ENCODE peak calls at places on chromosomes 3 and 15, in six cellular contexts. E is neuronal stem cell, N is hippocampal formation, C is pons, I is HEK293T, L is pulmonary artery endothelial cell. T is an unnamed sample.

GRCh38 chr15:60423540-60423939 is 25.8 kb upstream of the ANXA2 start:
- DNase-seq in E (peak), N (no peak), C (no peak), I (no peak), L (no peak), T (no peak)

GRCh38 chr15:90987561-90988141 is 6.7 kb downstream of the PRC1 start:
- DNase-seq in E (no peak), N (no peak), C (no peak), I (no peak), L (no peak), T (no peak)

GRCh38 chr3:102532901-102533300 is 98.1 kb downstream of the ZPLD1 start:
- DNase-seq in E (no peak), N (no peak), C (no peak), I (no peak), L (no peak), T (no peak)

GRCh38 chr15:42107483-42107882 is 13.1 kb upstream of the PLA2G4D start:
- DNase-seq in E (no peak), N (peak), C (peak), I (no peak), L (no peak), T (no peak)

GRCh38 chr15:58260911-58261267 is 122.7 kb downstream of the AQP9 start:
- DNase-seq in E (no peak), N (no peak), C (no peak), I (no peak), L (no peak), T (no peak)

GRCh38 chr3:21533047-21533446 is 218.0 kb downstream of the ZNF385D start:
- DNase-seq in E (no peak), N (no peak), C (no peak), I (no peak), L (no peak), T (no peak)

GRCh38 chr3:140712301-140712700 is 34.4 kb downstream of the TRIM42 start:
- DNase-seq in E (no peak), N (no peak), C (no peak), I (no peak), L (no peak), T (no peak)

GRCh38 chr15:51620647-51621046 is 1.9 kb downstream of the DMXL2 start:
- DNase-seq in E (no peak), N (no peak), C (peak), I (no peak), L (no peak), T (no peak)

GRCh38 chr3:46935168-46935858 is 41.2 kb downstream of the CCDC12 start:
- DNase-seq in E (peak), N (no peak), C (peak), I (peak), L (peak), T (peak)

GRCh38 chr3:30075514-30075913 is 530.9 kb upstream of the TGFBR2 start:
- DNase-seq in E (no peak), N (no peak), C (no peak), I (no peak), L (no peak), T (no peak)

GRCh38 chr15:73624530-73624929 is 8.7 kb downstream of the NPTN start:
- DNase-seq in E (no peak), N (no peak), C (no peak), I (no peak), L (no peak), T (no peak)

GRCh38 chr15:69668049-69668705 is 215.6 kb downstream of the RPLP1 start:
- DNase-seq in E (no peak), N (no peak), C (no peak), I (no peak), L (no peak), T (no peak)

GRCh38 chr15:78082106-78082742 is 4.7 kb upstream of the TBC1D2B start:
- DNase-seq in E (no peak), N (no peak), C (no peak), I (no peak), L (no peak), T (no peak)

GRCh38 chr3:147589016-147589415 is 179.9 kb downstream of the ZIC1 start:
- DNase-seq in E (no peak), N (no peak), C (no peak), I (no peak), L (no peak), T (no peak)

GRCh38 chr15:62240697-62241096 is 75.6 kb upstream of the C2CD4B start:
- DNase-seq in E (no peak), N (no peak), C (no peak), I (no peak), L (no peak), T (no peak)

GRCh38 chr3:182370949-182371348 is 422.4 kb upstream of the ATP11B start:
- DNase-seq in E (no peak), N (no peak), C (no peak), I (no peak), L (no peak), T (no peak)

GRCh38 chr3:79653242-79653830 is 114.5 kb downstream of the ROBO1 start:
- DNase-seq in E (no peak), N (no peak), C (no peak), I (no peak), L (no peak), T (no peak)

GRCh38 chr3:14376348-14377043 is 25.9 kb upstream of the SLC6A6 start:
- DNase-seq in E (no peak), N (no peak), C (no peak), I (no peak), L (no peak), T (no peak)

GRCh38 chr3:165817160-165817709 is 20.0 kb downstream of the BCHE start:
- DNase-seq in E (no peak), N (no peak), C (no peak), I (no peak), L (no peak), T (no peak)

GRCh38 chr3:187016639-187017345 is 86.5 kb downstream of the ST6GAL1 start:
- DNase-seq in E (no peak), N (no peak), C (no peak), I (no peak), L (peak), T (no peak)

T was measured in pancreas.